ENCODE peak calls at places on chromosomes 6 and 20, in seven cellular contexts. U is psoas muscle, Z is left lung, E is vagina, W is heart right ventricle, J is SJCRH30, K is stomach. G is an unnamed sample. For H3K4me1 and H3K9me3, the result is how much of the 10 kb centered on the place peaks cover.

GRCh38 chr20:32605167-32605656 is 20.1 kb upstream of the NOL4L start:
- DNase-seq in J (no peak), E (no peak), Z (peak), U (no peak), W (no peak), K (no peak), G (peak)

GRCh38 chr6:69668916-69669315 is 127.9 kb downstream of the LMBRD1 start:
- DNase-seq in K (no peak), E (no peak), W (no peak), Z (no peak), J (no peak), U (no peak), G (no peak)

GRCh38 chr6:84707161-84707560 is 57.2 kb downstream of the TBX18 start:
- DNase-seq in J (peak), W (no peak), E (no peak), Z (no peak), K (no peak), U (no peak), G (no peak)

GRCh38 chr6:28137458-28138020 is 4.1 kb upstream of the ZKSCAN8 start:
- DNase-seq in E (no peak), K (no peak), J (no peak), U (no peak), W (no peak), Z (no peak), G (no peak)

GRCh38 chr6:97085772-97086171 is 161.2 kb downstream of the KLHL32 start:
- DNase-seq in W (no peak), K (no peak), U (no peak), J (no peak), E (no peak), Z (no peak), G (no peak)

GRCh38 chr6:46606318-46606717 is 46.3 kb downstream of the CYP39A1 start:
- DNase-seq in K (no peak), W (no peak), U (no peak), J (no peak), E (no peak), Z (no peak), G (no peak)

GRCh38 chr20:39890697-39891096 is 798.3 kb downstream of the MAFB start:
- DNase-seq in W (no peak), Z (no peak), K (no peak), E (no peak), U (no peak), J (no peak), G (no peak)

GRCh38 chr6:23456396-23456795 is 669.6 kb upstream of the NRSN1 start:
- DNase-seq in J (no peak), E (no peak), U (no peak), K (no peak), Z (no peak), W (no peak), G (no peak)

GRCh38 chr6:43992783-43993505 is 134.3 kb downstream of the MRPL14 start:
- DNase-seq in U (peak), E (no peak), K (peak), J (no peak), W (peak), Z (peak), G (peak)

GRCh38 chr6:169398342-169399105 is 144.9 kb upstream of the THBS2 start:
- DNase-seq in Z (no peak), U (no peak), K (no peak), W (no peak), J (no peak), E (peak), G (no peak)

DNA sequence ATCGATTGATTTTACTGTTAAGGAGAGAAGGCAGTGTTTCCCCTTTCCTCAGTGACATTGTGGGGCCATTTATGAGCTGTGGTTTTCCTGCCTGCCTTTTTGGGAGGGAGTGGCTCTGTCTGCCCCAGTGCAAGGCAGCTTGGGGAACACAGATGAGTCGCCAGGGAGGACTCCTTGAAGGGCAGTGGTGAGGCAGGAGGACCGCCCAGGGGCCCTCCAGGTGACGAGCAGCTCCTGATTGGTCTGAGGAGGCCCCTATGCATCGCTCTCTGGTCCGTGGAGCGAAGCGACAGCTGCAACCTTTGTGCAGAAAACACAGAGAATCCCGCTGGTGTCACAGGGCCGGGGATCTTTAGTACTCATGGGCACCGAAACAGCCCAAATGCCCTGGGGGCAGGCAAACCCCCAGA is 100.3 kb downstream of the TMEM242 start:
- DNase-seq in U (no peak), E (peak), K (no peak), W (no peak), Z (no peak), J (peak), G (no peak)
- H3K4me3 ChIP-seq in U (no peak), E (no peak), K (no peak), W (no peak), Z (no peak), J (peak), G (no peak)

DNA sequence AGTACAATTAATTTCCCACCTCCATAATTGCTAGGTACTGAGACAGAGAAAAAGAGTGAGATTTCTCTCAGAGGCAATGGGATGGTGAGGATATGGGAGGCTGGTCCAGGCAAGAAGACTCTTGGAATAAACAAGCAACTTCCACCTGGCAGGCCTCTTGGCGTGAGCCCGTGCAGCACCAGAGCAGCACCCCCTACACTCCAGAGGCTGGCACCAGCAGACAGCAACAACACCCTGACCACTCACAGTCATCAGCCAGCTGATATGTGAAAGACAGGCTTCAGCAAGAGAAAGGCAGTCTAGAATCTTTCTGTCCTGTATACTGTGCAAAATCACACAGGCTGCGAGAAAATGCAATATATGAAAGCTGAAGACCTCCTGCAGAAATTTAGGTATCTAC is 59.7 kb downstream of the KIF13A start:
- DNase-seq in E (no peak), W (peak), K (no peak), Z (no peak), U (no peak), J (no peak), G (no peak)
- H3K4me1 ChIP-seq in E (half or more), W (half or more), K (half or more), Z (under half), U (half or more), J (under half), G (under half)

GRCh38 chr6:100457251-100457990 is 7.3 kb downstream of the SIM1 start:
- DNase-seq in E (no peak), W (no peak), U (no peak), J (no peak), K (no peak), Z (no peak), G (no peak)
- H3K9me3 ChIP-seq in E (under half), W (under half), U (under half), J (under half), K (under half), Z (under half), G (under half)

DNA sequence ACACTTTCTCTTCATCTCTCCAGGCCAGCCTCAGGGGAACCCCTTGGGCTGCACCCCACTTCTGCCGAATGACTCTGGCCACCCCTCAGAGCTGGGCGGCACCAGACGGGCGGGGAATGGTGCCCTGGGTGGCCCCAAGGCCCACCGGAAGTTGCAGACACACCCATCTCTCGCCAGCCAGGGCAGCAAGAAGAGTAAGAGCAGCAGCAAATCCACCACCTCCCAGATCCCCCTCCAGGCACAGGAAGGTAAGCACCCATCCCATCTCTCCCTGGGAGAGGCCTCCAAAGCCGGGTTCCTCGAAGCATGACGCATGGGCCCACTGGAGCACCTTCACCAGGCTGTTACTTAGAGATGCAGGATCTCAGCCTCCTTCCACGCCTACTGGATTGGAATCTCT is 11.3 kb downstream of the MDFI start:
- DNase-seq in Z (no peak), E (no peak), J (no peak), U (no peak), W (no peak), K (no peak), G (peak)
- H3K4me3 ChIP-seq in Z (no peak), E (no peak), J (no peak), U (no peak), W (no peak), K (no peak), G (no peak)

DNA sequence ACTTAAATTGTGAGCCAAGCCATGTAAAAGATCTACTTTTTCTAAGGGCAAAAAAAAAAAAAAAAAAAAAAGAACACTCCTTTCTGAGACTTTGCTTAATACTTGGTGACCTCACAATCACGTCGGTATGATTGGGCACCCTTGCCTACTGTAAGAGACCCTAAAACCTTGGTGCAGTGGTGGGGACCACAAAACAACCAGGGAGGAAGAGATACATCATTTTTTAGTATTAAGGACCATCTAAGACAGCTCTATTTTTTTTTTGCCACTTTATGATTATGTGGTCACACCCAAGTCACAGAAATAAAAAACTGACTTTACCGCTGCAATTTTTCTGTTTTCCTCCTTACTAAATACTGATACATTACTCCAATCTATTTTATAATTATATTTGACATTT is 22.9 kb downstream of the PRDM1 start:
- DNase-seq in K (no peak), U (no peak), W (no peak), J (no peak), Z (no peak), E (no peak), G (no peak)
- H3K4me1 ChIP-seq in K (under half), U (under half), W (under half), J (under half), Z (under half), E (under half), G (under half)

GRCh38 chr6:162943369-162943768 is 215.6 kb downstream of the PACRG start:
- DNase-seq in E (no peak), W (no peak), U (no peak), J (no peak), Z (no peak), K (no peak), G (no peak)
- H3K9me3 ChIP-seq in E (under half), W (under half), U (under half), J (under half), Z (under half), K (under half), G (under half)

DNA sequence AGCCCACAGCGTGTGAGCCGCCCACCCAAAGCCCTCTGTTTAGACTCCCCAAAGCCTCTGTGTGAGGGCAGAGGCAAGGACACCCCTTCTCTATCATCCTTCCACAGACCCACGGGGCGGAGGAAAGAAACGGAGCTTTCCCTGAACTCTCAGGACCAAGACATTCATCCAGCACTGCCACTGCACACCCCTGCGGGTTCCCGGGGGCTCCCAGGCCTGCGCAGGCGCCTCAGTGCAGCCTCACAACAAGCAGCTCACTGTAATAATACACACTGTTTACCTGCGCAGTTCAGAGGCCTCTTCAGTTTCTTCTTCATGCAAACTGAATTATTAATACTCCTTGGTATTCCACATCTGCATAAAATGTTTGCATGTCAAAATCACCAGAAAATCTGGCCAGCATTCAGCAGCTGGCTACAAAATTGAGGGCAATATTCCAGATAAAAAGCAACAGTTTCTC is 45.6 kb downstream of the NINL start:
- DNase-seq in U (no peak), W (no peak), K (no peak), E (no peak), J (no peak), Z (no peak), G (no peak)
- H3K4me3 ChIP-seq in U (peak), W (peak), K (peak), E (peak), J (no peak), Z (peak), G (peak)

DNA sequence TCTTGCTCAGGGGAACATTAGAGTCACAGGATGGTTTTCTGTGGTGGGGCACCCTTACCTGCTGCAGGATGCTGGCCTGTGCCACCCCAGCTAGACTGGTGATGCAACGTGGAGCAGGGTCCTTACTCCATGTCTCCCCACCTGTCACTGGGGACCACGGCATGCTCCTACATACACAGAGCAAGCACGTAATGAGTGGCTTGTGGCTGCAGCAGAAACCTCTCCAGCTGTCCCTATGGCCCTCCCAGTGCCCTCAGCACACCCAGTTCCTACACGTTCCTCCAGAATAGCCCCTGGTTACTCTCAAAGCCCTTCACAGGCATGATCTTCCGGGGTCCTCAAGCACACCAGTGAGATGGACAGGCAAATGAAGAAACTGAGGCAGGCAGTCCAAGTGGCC is 3.2 kb upstream of the LSM14B start:
- DNase-seq in J (no peak), W (no peak), E (no peak), K (no peak), Z (no peak), U (no peak), G (no peak)
- H3K4me1 ChIP-seq in J (under half), W (under half), E (under half), K (under half), Z (under half), U (under half), G (under half)

DNA sequence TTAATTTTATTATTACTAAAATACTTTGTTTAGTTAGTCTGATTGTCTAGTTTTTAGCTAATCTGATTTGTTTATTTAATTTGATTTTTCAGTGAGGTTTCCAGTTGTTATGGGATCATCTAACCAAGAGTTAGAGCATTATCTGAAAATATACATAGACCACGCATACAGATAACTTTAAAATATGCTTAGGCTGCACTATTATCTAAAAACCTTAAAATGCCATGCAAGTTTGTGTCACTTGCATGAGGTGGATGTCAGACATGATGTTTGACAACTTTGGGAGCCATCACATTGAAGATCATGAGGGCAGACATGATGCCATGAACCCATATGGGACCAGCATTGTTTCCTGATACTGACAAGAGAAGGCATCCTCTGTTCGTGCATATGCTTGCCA is 610.3 kb downstream of the KHDRBS2 start:
- DNase-seq in U (no peak), K (no peak), E (no peak), J (no peak), W (no peak), Z (no peak), G (no peak)
- H3K9me3 ChIP-seq in U (under half), K (under half), E (under half), J (under half), W (under half), Z (under half), G (under half)